ENCODE peak calls at places on chromosome 19, in ten cellular contexts. W, E, J, X, S, H, Y, O, F and C are unnamed samples.

GRCh38 chr19:38769635-38770211 is 3.6 kb downstream of the LGALS7 start:
- DNase-seq in W (peak), E (peak), J (peak), X (peak), S (peak), H (peak), Y (peak), O (peak), F (peak), C (peak)

GRCh38 chr19:5893907-5894703 is 9.5 kb downstream of the NDUFA11 start:
- DNase-seq in W (no peak), E (no peak), J (no peak), X (no peak), S (no peak), H (peak), Y (peak), O (peak), F (no peak), C (no peak)

GRCh38 chr19:49132974-49133609 is 13.7 kb downstream of the PPFIA3 start:
- DNase-seq in W (peak), E (no peak), J (no peak), X (no peak), S (no peak), H (peak), Y (no peak), O (peak), F (peak), C (no peak)

GRCh38 chr19:44925114-44925891 is 10.9 kb downstream of the APOC1 start:
- DNase-seq in W (peak), E (no peak), J (no peak), X (no peak), S (peak), H (peak), Y (peak), O (no peak), F (peak), C (no peak)

GRCh38 chr19:14502334-14503092 is 6.6 kb upstream of the GIPC1 start:
- DNase-seq in W (no peak), E (no peak), J (no peak), X (no peak), S (no peak), H (no peak), Y (no peak), O (no peak), F (no peak), C (no peak)

GRCh38 chr19:52735734-52736133 is 890 bp upstream of the ZNF611 start:
- DNase-seq in W (peak), E (peak), J (peak), X (no peak), S (peak), H (peak), Y (peak), O (no peak), F (peak), C (no peak)

GRCh38 chr19:5949792-5950305 is 28.1 kb downstream of the RANBP3 start:
- DNase-seq in W (peak), E (no peak), J (no peak), X (no peak), S (no peak), H (peak), Y (no peak), O (no peak), F (no peak), C (no peak)

GRCh38 chr19:38852231-38853044 is 2.7 kb upstream of the HNRNPL start:
- DNase-seq in W (peak), E (peak), J (peak), X (peak), S (peak), H (peak), Y (peak), O (peak), F (peak), C (no peak)

GRCh38 chr19:50465986-50466771 is 10.1 kb upstream of the EMC10 start:
- DNase-seq in W (peak), E (no peak), J (no peak), X (peak), S (peak), H (peak), Y (no peak), O (peak), F (no peak), C (no peak)

GRCh38 chr19:54345938-54346386 is 7.0 kb upstream of the LILRA4 start:
- DNase-seq in W (no peak), E (no peak), J (no peak), X (no peak), S (peak), H (no peak), Y (no peak), O (no peak), F (no peak), C (no peak)

GRCh38 chr19:29966594-29967249 is 24.7 kb downstream of the URI1 start:
- DNase-seq in W (no peak), E (no peak), J (no peak), X (no peak), S (no peak), H (no peak), Y (no peak), O (no peak), F (no peak), C (no peak)

GRCh38 chr19:48754950-48755645 is at the start of gene FGF21:
- DNase-seq in W (no peak), E (no peak), J (no peak), X (no peak), S (no peak), H (no peak), Y (no peak), O (no peak), F (no peak), C (no peak)

GRCh38 chr19:33685541-33685940 is 63.8 kb downstream of the CHST8 start:
- DNase-seq in W (no peak), E (peak), J (no peak), X (no peak), S (no peak), H (no peak), Y (no peak), O (no peak), F (no peak), C (no peak)

GRCh38 chr19:30780456-30780855 is 408.3 kb downstream of the ZNF536 start:
- DNase-seq in W (no peak), E (no peak), J (no peak), X (no peak), S (no peak), H (no peak), Y (no peak), O (no peak), F (no peak), C (peak)

GRCh38 chr19:33143897-33144405 is 12.0 kb downstream of the WDR88 start:
- DNase-seq in W (peak), E (peak), J (peak), X (peak), S (peak), H (peak), Y (peak), O (peak), F (peak), C (no peak)

GRCh38 chr19:57559008-57559403 is 657 bp downstream of the ZNF550 start:
- DNase-seq in W (no peak), E (no peak), J (no peak), X (peak), S (no peak), H (peak), Y (peak), O (peak), F (no peak), C (no peak)

GRCh38 chr19:51552996-51553725 is 17.9 kb upstream of the ZNF175 start:
- DNase-seq in W (peak), E (peak), J (peak), X (peak), S (peak), H (peak), Y (peak), O (peak), F (peak), C (no peak)

GRCh38 chr19:8641908-8642547 is 11.6 kb downstream of the NFILZ start:
- DNase-seq in W (no peak), E (no peak), J (no peak), X (peak), S (no peak), H (no peak), Y (no peak), O (peak), F (no peak), C (no peak)

GRCh38 chr19:10963865-10964264 is 3.0 kb downstream of the SMARCA4 start:
- DNase-seq in W (no peak), E (no peak), J (no peak), X (no peak), S (no peak), H (no peak), Y (no peak), O (no peak), F (no peak), C (no peak)

GRCh38 chr19:30225615-30226463 is 146.3 kb upstream of the ZNF536 start:
- DNase-seq in W (no peak), E (no peak), J (no peak), X (peak), S (no peak), H (peak), Y (no peak), O (no peak), F (no peak), C (no peak)

GRCh38 chr19:51808333-51808986 is 13.5 kb downstream of the FPR3 start:
- DNase-seq in W (no peak), E (no peak), J (no peak), X (no peak), S (no peak), H (no peak), Y (no peak), O (peak), F (no peak), C (no peak)

GRCh38 chr19:39405930-39406655 is 554 bp upstream of the ZFP36 start:
- DNase-seq in W (no peak), E (no peak), J (no peak), X (no peak), S (peak), H (no peak), Y (no peak), O (no peak), F (no peak), C (no peak)

GRCh38 chr19:5691205-5691929 is 1.3 kb downstream of the RPL36 start:
- DNase-seq in W (peak), E (peak), J (peak), X (no peak), S (peak), H (peak), Y (peak), O (peak), F (peak), C (no peak)

GRCh38 chr19:45477713-45478453 is 10.1 kb downstream of the FOSB start:
- DNase-seq in W (no peak), E (no peak), J (no peak), X (no peak), S (no peak), H (no peak), Y (no peak), O (no peak), F (no peak), C (no peak)

GRCh38 chr19:8206147-8207087 is 2.8 kb upstream of the CERS4 start:
- DNase-seq in W (peak), E (no peak), J (peak), X (no peak), S (no peak), H (peak), Y (no peak), O (no peak), F (no peak), C (no peak)

GRCh38 chr19:39212377-39212742 is 8.3 kb upstream of the SYCN start:
- DNase-seq in W (peak), E (no peak), J (peak), X (no peak), S (peak), H (no peak), Y (no peak), O (peak), F (no peak), C (no peak)

GRCh38 chr19:38735257-38735686 is 9.0 kb downstream of the CAPN12 start:
- DNase-seq in W (peak), E (no peak), J (no peak), X (peak), S (peak), H (no peak), Y (peak), O (peak), F (no peak), C (no peak)

GRCh38 chr19:34096020-34096915 is 76.0 kb upstream of the LSM14A start:
- DNase-seq in W (no peak), E (no peak), J (no peak), X (peak), S (no peak), H (no peak), Y (no peak), O (peak), F (no peak), C (no peak)

GRCh38 chr19:15464394-15465385 is at the start of gene RASAL3:
- DNase-seq in W (no peak), E (no peak), J (no peak), X (no peak), S (peak), H (no peak), Y (no peak), O (no peak), F (no peak), C (no peak)

GRCh38 chr19:3505598-3506383 is at the start of gene FZR1:
- DNase-seq in W (peak), E (peak), J (peak), X (peak), S (peak), H (peak), Y (peak), O (peak), F (peak), C (peak)

GRCh38 chr19:3509566-3509989 is 3.5 kb downstream of the FZR1 start:
- DNase-seq in W (no peak), E (no peak), J (no peak), X (no peak), S (no peak), H (no peak), Y (peak), O (no peak), F (no peak), C (no peak)

GRCh38 chr19:3508771-3509535 is 2.8 kb downstream of the FZR1 start:
- DNase-seq in W (no peak), E (no peak), J (no peak), X (no peak), S (no peak), H (no peak), Y (no peak), O (no peak), F (no peak), C (no peak)

GRCh38 chr19:3506384-3507340 is 551 bp downstream of the FZR1 start:
- DNase-seq in W (peak), E (no peak), J (peak), X (no peak), S (peak), H (peak), Y (peak), O (peak), F (peak), C (no peak)

DNA sequence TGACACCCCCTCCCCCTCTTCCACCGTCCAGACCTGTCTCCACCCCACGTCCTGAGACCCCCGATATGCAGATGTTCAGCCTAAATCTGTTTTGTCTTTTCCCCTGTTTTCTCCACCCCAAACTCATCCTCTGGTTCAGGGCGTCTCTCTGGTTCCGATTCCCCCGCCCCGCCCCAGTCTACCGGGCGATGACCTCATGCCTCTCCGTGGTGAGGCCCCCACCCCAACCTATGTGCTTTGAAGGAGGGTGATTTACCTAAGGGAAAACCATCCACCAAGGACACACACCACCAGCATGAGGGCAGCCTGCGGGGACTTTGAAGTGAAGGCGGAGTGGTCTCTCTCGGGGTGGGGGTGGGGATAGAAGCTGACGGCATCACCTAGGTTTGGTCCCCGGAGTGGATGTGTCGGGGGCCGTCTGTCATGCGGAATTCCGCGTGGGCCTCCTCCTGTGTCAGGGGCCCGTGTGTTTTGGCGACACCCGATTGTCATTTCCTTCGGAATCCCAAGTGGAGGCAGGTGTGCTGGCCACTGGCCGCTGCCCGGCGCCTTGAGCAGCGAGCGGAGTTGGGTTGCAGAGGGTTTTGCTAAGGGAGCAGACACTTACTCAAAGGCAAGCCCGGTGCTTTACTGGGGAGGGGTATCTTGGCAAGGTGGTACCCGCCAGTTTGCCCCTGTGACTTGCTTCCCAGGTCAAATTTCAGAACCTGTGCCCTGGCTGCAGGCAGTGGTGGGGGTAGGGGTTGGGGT is 1.4 kb downstream of the FZR1 start:
- DNase-seq in W (peak), E (no peak), J (peak), X (no peak), S (peak), H (peak), Y (peak), O (peak), F (no peak), C (no peak)
- TF ChIP-seq POLR2A in W (no peak), E (no peak), J (no peak), X (no peak), S (no peak), H (no peak), Y (no peak), O (no peak), F (no peak), C (no peak)

GRCh38 chr19:18610245-18610555 is 2.5 kb upstream of the TMEM59L start:
- DNase-seq in W (no peak), E (no peak), J (no peak), X (no peak), S (no peak), H (no peak), Y (no peak), O (no peak), F (no peak), C (no peak)

GRCh38 chr19:18611327-18612050 is 1.2 kb upstream of the TMEM59L start:
- DNase-seq in W (no peak), E (no peak), J (no peak), X (no peak), S (no peak), H (no peak), Y (no peak), O (peak), F (no peak), C (no peak)

GRCh38 chr19:18609717-18610051 is 3.0 kb upstream of the TMEM59L start:
- DNase-seq in W (no peak), E (no peak), J (no peak), X (no peak), S (no peak), H (no peak), Y (no peak), O (no peak), F (no peak), C (no peak)

GRCh38 chr19:18612051-18612771 is 459 bp upstream of the TMEM59L start:
- DNase-seq in W (no peak), E (no peak), J (no peak), X (no peak), S (no peak), H (no peak), Y (no peak), O (no peak), F (no peak), C (no peak)

DNA sequence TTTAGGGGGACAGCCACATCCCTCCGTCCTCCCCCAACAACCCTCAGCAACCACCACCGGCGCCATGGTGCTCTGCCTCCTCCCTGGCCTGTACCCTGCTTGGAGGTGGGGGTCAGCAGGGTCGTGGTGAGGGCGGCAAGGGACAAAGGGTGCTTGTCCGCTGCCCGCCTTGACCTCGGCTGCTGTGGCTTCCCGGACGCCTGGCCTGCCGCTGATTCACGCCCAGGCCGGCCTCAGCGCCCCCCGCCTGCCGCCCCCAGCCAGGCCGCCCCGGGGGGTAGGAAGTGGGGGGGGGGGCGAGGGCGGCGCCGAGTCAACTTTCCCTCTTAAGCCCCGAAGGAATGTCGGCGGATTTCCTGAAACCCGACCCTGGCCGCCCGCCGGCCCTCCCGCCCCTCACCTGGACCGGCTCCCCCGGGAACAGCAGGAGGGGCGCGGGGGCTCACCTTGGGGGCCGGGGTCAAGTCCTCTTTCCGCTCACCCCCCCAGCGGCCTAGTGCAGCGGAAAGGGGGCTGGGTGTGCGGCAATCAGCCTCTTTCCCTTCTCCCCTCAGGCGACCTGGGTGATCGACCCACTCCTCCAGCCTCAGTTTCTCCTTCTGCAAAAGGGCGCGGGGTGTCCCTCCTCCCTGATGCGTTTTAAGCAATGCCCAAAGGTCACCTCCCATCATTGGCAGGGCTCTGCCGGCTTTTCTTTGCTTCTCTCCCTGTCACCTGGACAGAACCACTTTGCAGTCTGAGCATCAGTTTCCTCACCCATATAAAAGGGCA is 1.9 kb upstream of the TMEM59L start:
- DNase-seq in W (no peak), E (no peak), J (no peak), X (no peak), S (no peak), H (no peak), Y (no peak), O (no peak), F (no peak), C (no peak)
- TF ChIP-seq CTCF in W (no peak), E (no peak), J (no peak), X (no peak), S (no peak), H (no peak), Y (no peak), O (no peak), F (no peak), C (no peak)

GRCh38 chr19:1008268-1009042 is 8.2 kb downstream of the GRIN3B start:
- DNase-seq in W (no peak), E (no peak), J (no peak), X (no peak), S (no peak), H (no peak), Y (no peak), O (no peak), F (no peak), C (no peak)

GRCh38 chr19:1007399-1007745 is 7.2 kb downstream of the GRIN3B start:
- DNase-seq in W (no peak), E (no peak), J (no peak), X (no peak), S (no peak), H (no peak), Y (no peak), O (no peak), F (no peak), C (no peak)

GRCh38 chr19:1007852-1008251 is 7.6 kb downstream of the GRIN3B start:
- DNase-seq in W (no peak), E (no peak), J (no peak), X (no peak), S (no peak), H (no peak), Y (no peak), O (no peak), F (no peak), C (no peak)

GRCh38 chr19:1004803-1005664 is 4.8 kb downstream of the GRIN3B start:
- DNase-seq in W (no peak), E (no peak), J (no peak), X (no peak), S (no peak), H (no peak), Y (no peak), O (no peak), F (no peak), C (no peak)

GRCh38 chr19:1006711-1007398 is 6.6 kb downstream of the GRIN3B start:
- DNase-seq in W (no peak), E (no peak), J (no peak), X (no peak), S (no peak), H (no peak), Y (no peak), O (no peak), F (no peak), C (no peak)
- TF ChIP-seq POLR2A in W (no peak), E (no peak), J (no peak), X (no peak), S (no peak), H (no peak), Y (no peak), O (no peak), F (no peak), C (no peak)

DNA sequence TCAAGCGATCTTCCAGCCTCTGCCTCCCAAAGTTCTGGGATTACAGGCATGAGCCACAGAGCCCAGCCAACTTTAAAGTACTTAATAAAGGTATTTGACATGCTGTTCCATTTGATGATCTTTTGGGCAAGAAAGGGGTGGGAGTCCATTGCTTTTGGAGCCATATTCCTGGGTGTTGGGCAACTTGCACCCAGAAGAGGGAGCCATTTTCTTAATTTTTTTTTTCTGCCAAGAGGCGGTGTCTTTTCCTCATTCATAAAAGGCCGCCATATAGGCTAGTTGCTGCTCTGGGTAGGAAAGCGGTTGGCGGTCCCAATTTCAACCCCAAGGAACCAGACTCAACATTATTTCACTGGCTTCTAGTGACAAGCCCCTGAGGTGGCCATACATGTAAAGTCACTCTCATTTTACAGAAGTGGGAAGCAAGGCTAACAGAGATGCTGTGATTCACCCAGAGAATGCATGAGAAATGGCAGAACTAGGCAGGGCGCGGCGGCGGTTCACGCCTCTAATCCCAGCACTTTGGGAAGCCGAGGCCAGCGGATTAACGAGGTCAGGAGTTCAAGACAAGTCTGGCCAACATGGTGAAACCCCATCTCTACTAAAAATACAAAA is 139.6 kb downstream of the CACNA1A start:
- DNase-seq in W (no peak), E (no peak), J (no peak), X (peak), S (no peak), H (no peak), Y (no peak), O (peak), F (no peak), C (no peak)
- TF ChIP-seq CTCF in W (no peak), E (no peak), J (no peak), X (peak), S (no peak), H (no peak), Y (no peak), O (peak), F (no peak), C (no peak)